ENCODE peak calls at places on chromosome 5, in five cellular contexts. One of them, this sample, is unnamed.

GRCh38 chr5:143314664-143315063 is 88.8 kb downstream of the NR3C1 start:
- DNase-seq in small intestine: no peak
- DNase-seq in GM13977: no peak
- DNase-seq in ascending aorta: no peak
- DNase-seq in HFF-Myc: no peak
- DNase-seq in this sample: no peak

GRCh38 chr5:156755421-156756087 is 94.5 kb upstream of the PPP1R2B start:
- DNase-seq in ascending aorta: no peak
- DNase-seq in HFF-Myc: no peak
- DNase-seq in small intestine: no peak
- DNase-seq in GM13977: no peak
- DNase-seq in this sample: no peak

GRCh38 chr5:104139840-104140239 is 577.3 kb upstream of the NUDT12 start:
- DNase-seq in ascending aorta: no peak
- DNase-seq in small intestine: no peak
- DNase-seq in HFF-Myc: no peak
- DNase-seq in GM13977: no peak
- DNase-seq in this sample: no peak

GRCh38 chr5:80591352-80591751 is 21.3 kb upstream of the ANKRD34B start:
- DNase-seq in GM13977: no peak
- DNase-seq in ascending aorta: no peak
- DNase-seq in HFF-Myc: no peak
- DNase-seq in small intestine: no peak
- DNase-seq in this sample: no peak

GRCh38 chr5:28961806-28962205 is 1923.4 kb upstream of the CDH9 start:
- DNase-seq in GM13977: no peak
- DNase-seq in HFF-Myc: no peak
- DNase-seq in ascending aorta: no peak
- DNase-seq in small intestine: no peak
- DNase-seq in this sample: no peak

GRCh38 chr5:171630047-171630669 is 155.5 kb upstream of the SMIM23 start:
- DNase-seq in small intestine: peak
- DNase-seq in GM13977: no peak
- DNase-seq in ascending aorta: peak
- DNase-seq in HFF-Myc: no peak
- DNase-seq in this sample: no peak

GRCh38 chr5:65818592-65818991 is 96.6 kb downstream of the NLN start:
- DNase-seq in HFF-Myc: no peak
- DNase-seq in small intestine: peak
- DNase-seq in GM13977: no peak
- DNase-seq in ascending aorta: no peak
- DNase-seq in this sample: no peak

GRCh38 chr5:32598270-32598937 is 13.0 kb downstream of the SUB1 start:
- DNase-seq in small intestine: no peak
- DNase-seq in GM13977: no peak
- DNase-seq in ascending aorta: no peak
- DNase-seq in HFF-Myc: no peak
- DNase-seq in this sample: no peak

GRCh38 chr5:80255752-80256479 is at the start of gene SERINC5:
- DNase-seq in ascending aorta: peak
- DNase-seq in small intestine: peak
- DNase-seq in HFF-Myc: no peak
- DNase-seq in GM13977: peak
- DNase-seq in this sample: peak

GRCh38 chr5:132082329-132083023 is 8.9 kb downstream of the CSF2 start:
- DNase-seq in HFF-Myc: no peak
- DNase-seq in GM13977: no peak
- DNase-seq in ascending aorta: no peak
- DNase-seq in small intestine: no peak
- DNase-seq in this sample: no peak

GRCh38 chr5:173547579-173547978 is 68.9 kb downstream of the BOD1 start:
- DNase-seq in small intestine: no peak
- DNase-seq in ascending aorta: no peak
- DNase-seq in HFF-Myc: peak
- DNase-seq in GM13977: peak
- DNase-seq in this sample: peak

GRCh38 chr5:515273-515836 is 8.9 kb downstream of the SLC9A3 start:
- DNase-seq in GM13977: no peak
- DNase-seq in small intestine: peak
- DNase-seq in ascending aorta: no peak
- DNase-seq in HFF-Myc: no peak
- DNase-seq in this sample: no peak

GRCh38 chr5:2903451-2904395 is 152.2 kb upstream of the IRX2 start:
- DNase-seq in GM13977: no peak
- DNase-seq in HFF-Myc: no peak
- DNase-seq in ascending aorta: no peak
- DNase-seq in small intestine: no peak
- DNase-seq in this sample: no peak

GRCh38 chr5:14946813-14947640 is 75.4 kb upstream of the ANKH start:
- DNase-seq in ascending aorta: no peak
- DNase-seq in HFF-Myc: no peak
- DNase-seq in GM13977: peak
- DNase-seq in small intestine: peak
- DNase-seq in this sample: peak

GRCh38 chr5:139061856-139062255 is 136.3 kb downstream of the SIL1 start:
- DNase-seq in small intestine: no peak
- DNase-seq in ascending aorta: no peak
- DNase-seq in GM13977: no peak
- DNase-seq in HFF-Myc: peak
- DNase-seq in this sample: no peak

GRCh38 chr5:157107508-157107907 is 1.3 kb downstream of the HAVCR2 start:
- DNase-seq in GM13977: no peak
- DNase-seq in ascending aorta: no peak
- DNase-seq in HFF-Myc: no peak
- DNase-seq in small intestine: no peak
- DNase-seq in this sample: no peak

GRCh38 chr5:68292316-68292715 is 76.8 kb downstream of the PIK3R1 start:
- DNase-seq in GM13977: no peak
- DNase-seq in ascending aorta: no peak
- DNase-seq in small intestine: no peak
- DNase-seq in HFF-Myc: no peak
- DNase-seq in this sample: no peak

GRCh38 chr5:88769165-88769564 is 113.8 kb downstream of the MEF2C start:
- DNase-seq in HFF-Myc: no peak
- DNase-seq in small intestine: no peak
- DNase-seq in GM13977: no peak
- DNase-seq in ascending aorta: peak
- DNase-seq in this sample: no peak

GRCh38 chr5:142551242-142552067 is 134.4 kb downstream of the FGF1 start:
- DNase-seq in GM13977: no peak
- DNase-seq in ascending aorta: no peak
- DNase-seq in small intestine: peak
- DNase-seq in HFF-Myc: no peak
- DNase-seq in this sample: no peak

GRCh38 chr5:143887302-143887638 is 75.3 kb downstream of the HMHB1 start:
- DNase-seq in small intestine: no peak
- DNase-seq in HFF-Myc: peak
- DNase-seq in GM13977: no peak
- DNase-seq in ascending aorta: no peak
- DNase-seq in this sample: no peak

GRCh38 chr5:37554938-37555337 is 175.8 kb downstream of the WDR70 start:
- DNase-seq in ascending aorta: no peak
- DNase-seq in HFF-Myc: no peak
- DNase-seq in GM13977: no peak
- DNase-seq in small intestine: peak
- DNase-seq in this sample: no peak

GRCh38 chr5:159198063-159199036 is 11.0 kb downstream of the RNF145 start:
- DNase-seq in ascending aorta: no peak
- DNase-seq in HFF-Myc: no peak
- DNase-seq in GM13977: peak
- DNase-seq in small intestine: peak
- DNase-seq in this sample: peak

GRCh38 chr5:40166757-40167156 is 513.0 kb upstream of the PTGER4 start:
- DNase-seq in ascending aorta: no peak
- DNase-seq in HFF-Myc: no peak
- DNase-seq in small intestine: no peak
- DNase-seq in GM13977: no peak
- DNase-seq in this sample: no peak

GRCh38 chr5:178469975-178470692 is 120.1 kb downstream of the COL23A1 start:
- DNase-seq in small intestine: no peak
- DNase-seq in ascending aorta: no peak
- DNase-seq in GM13977: no peak
- DNase-seq in HFF-Myc: no peak
- DNase-seq in this sample: no peak

GRCh38 chr5:140546851-140547507 is 483 bp upstream of the EIF4EBP3 start:
- DNase-seq in HFF-Myc: no peak
- DNase-seq in small intestine: peak
- DNase-seq in ascending aorta: no peak
- DNase-seq in GM13977: no peak
- DNase-seq in this sample: no peak

GRCh38 chr5:115472601-115473000 is 72.0 kb downstream of the FEM1C start:
- DNase-seq in ascending aorta: no peak
- DNase-seq in small intestine: no peak
- DNase-seq in GM13977: no peak
- DNase-seq in HFF-Myc: no peak
- DNase-seq in this sample: no peak

GRCh38 chr5:55657443-55657842 is 54.7 kb downstream of the SLC38A9 start:
- DNase-seq in HFF-Myc: no peak
- DNase-seq in GM13977: no peak
- DNase-seq in ascending aorta: no peak
- DNase-seq in small intestine: no peak
- DNase-seq in this sample: no peak

GRCh38 chr5:135444360-135444759 is 2.8 kb downstream of the DCANP1 start:
- DNase-seq in GM13977: no peak
- DNase-seq in small intestine: no peak
- DNase-seq in ascending aorta: peak
- DNase-seq in HFF-Myc: no peak
- DNase-seq in this sample: no peak

GRCh38 chr5:110872963-110873362 is 134.2 kb downstream of the SLC25A46 start:
- DNase-seq in GM13977: no peak
- DNase-seq in ascending aorta: no peak
- DNase-seq in HFF-Myc: no peak
- DNase-seq in small intestine: no peak
- DNase-seq in this sample: no peak

GRCh38 chr5:132064140-132064539 is 3.7 kb downstream of the IL3 start:
- DNase-seq in small intestine: no peak
- DNase-seq in ascending aorta: no peak
- DNase-seq in HFF-Myc: no peak
- DNase-seq in GM13977: no peak
- DNase-seq in this sample: no peak

GRCh38 chr5:111857067-111857466 is 100.1 kb upstream of the NREP start:
- DNase-seq in ascending aorta: no peak
- DNase-seq in small intestine: no peak
- DNase-seq in HFF-Myc: no peak
- DNase-seq in GM13977: no peak
- DNase-seq in this sample: no peak

GRCh38 chr5:179370490-179371122 is 25.3 kb upstream of the ADAMTS2 start:
- DNase-seq in GM13977: no peak
- DNase-seq in small intestine: no peak
- DNase-seq in ascending aorta: no peak
- DNase-seq in HFF-Myc: no peak
- DNase-seq in this sample: no peak